ENCODE peak calls at places on chromosomes 11 and 22, in ten cellular contexts. One of them, this sample, is unnamed. For H3K9me3, the result is how much of the 10 kb centered on the place peaks cover.

GRCh38 chr22:36808611-36809344 is 8.1 kb downstream of the PVALB start:
- DNase-seq in PC-9: peak
- DNase-seq in SK-N-SH: no peak
- DNase-seq in lower lobe of right lung: no peak
- DNase-seq in CD4-positive, alpha-beta T cell: no peak
- DNase-seq in aorta: no peak
- DNase-seq in IMR-90: no peak
- DNase-seq in neural progenitor cell: no peak
- DNase-seq in lung: no peak
- DNase-seq in GM23248: no peak
- DNase-seq in this sample: no peak

GRCh38 chr11:75907926-75908527 is 93.0 kb downstream of the UVRAG start:
- DNase-seq in lung: no peak
- DNase-seq in aorta: no peak
- DNase-seq in lower lobe of right lung: no peak
- DNase-seq in CD4-positive, alpha-beta T cell: no peak
- DNase-seq in PC-9: no peak
- DNase-seq in neural progenitor cell: no peak
- DNase-seq in SK-N-SH: no peak
- DNase-seq in IMR-90: no peak
- DNase-seq in GM23248: no peak
- DNase-seq in this sample: no peak

GRCh38 chr11:10379433-10379832 is 74.6 kb downstream of the ADM start:
- DNase-seq in lower lobe of right lung: no peak
- DNase-seq in IMR-90: peak
- DNase-seq in CD4-positive, alpha-beta T cell: no peak
- DNase-seq in PC-9: peak
- DNase-seq in SK-N-SH: no peak
- DNase-seq in aorta: no peak
- DNase-seq in GM23248: peak
- DNase-seq in neural progenitor cell: no peak
- DNase-seq in lung: no peak
- DNase-seq in this sample: no peak

GRCh38 chr22:37484115-37485005 is 1.8 kb downstream of the MFNG start:
- DNase-seq in SK-N-SH: no peak
- DNase-seq in lung: peak
- DNase-seq in CD4-positive, alpha-beta T cell: peak
- DNase-seq in GM23248: no peak
- DNase-seq in lower lobe of right lung: peak
- DNase-seq in aorta: peak
- DNase-seq in neural progenitor cell: peak
- DNase-seq in PC-9: no peak
- DNase-seq in IMR-90: no peak
- DNase-seq in this sample: peak

GRCh38 chr11:20117291-20117690 is 43.0 kb downstream of the DBX1 start:
- DNase-seq in lower lobe of right lung: no peak
- DNase-seq in aorta: no peak
- DNase-seq in CD4-positive, alpha-beta T cell: no peak
- DNase-seq in SK-N-SH: no peak
- DNase-seq in neural progenitor cell: no peak
- DNase-seq in lung: no peak
- DNase-seq in GM23248: no peak
- DNase-seq in IMR-90: no peak
- DNase-seq in PC-9: no peak
- DNase-seq in this sample: no peak

GRCh38 chr11:119752946-119753345 is 23.9 kb upstream of the NECTIN1 start:
- DNase-seq in lower lobe of right lung: no peak
- DNase-seq in CD4-positive, alpha-beta T cell: no peak
- DNase-seq in aorta: no peak
- DNase-seq in neural progenitor cell: no peak
- DNase-seq in PC-9: no peak
- DNase-seq in IMR-90: no peak
- DNase-seq in lung: no peak
- DNase-seq in GM23248: peak
- DNase-seq in SK-N-SH: no peak
- DNase-seq in this sample: no peak

GRCh38 chr11:78926633-78927347 is 352.1 kb upstream of the NARS2 start:
- DNase-seq in lower lobe of right lung: no peak
- DNase-seq in CD4-positive, alpha-beta T cell: no peak
- DNase-seq in SK-N-SH: peak
- DNase-seq in IMR-90: peak
- DNase-seq in lung: no peak
- DNase-seq in PC-9: no peak
- DNase-seq in GM23248: peak
- DNase-seq in aorta: no peak
- DNase-seq in neural progenitor cell: no peak
- DNase-seq in this sample: no peak

GRCh38 chr11:113288286-113288863 is 26.0 kb upstream of the TTC12 start:
- DNase-seq in CD4-positive, alpha-beta T cell: no peak
- DNase-seq in IMR-90: no peak
- DNase-seq in GM23248: no peak
- DNase-seq in PC-9: no peak
- DNase-seq in aorta: no peak
- DNase-seq in SK-N-SH: no peak
- DNase-seq in lung: no peak
- DNase-seq in lower lobe of right lung: no peak
- DNase-seq in neural progenitor cell: no peak
- DNase-seq in this sample: no peak

GRCh38 chr11:20618083-20618482 is 18.7 kb downstream of the SLC6A5 start:
- DNase-seq in lower lobe of right lung: no peak
- DNase-seq in lung: no peak
- DNase-seq in PC-9: no peak
- DNase-seq in aorta: no peak
- DNase-seq in IMR-90: no peak
- DNase-seq in SK-N-SH: no peak
- DNase-seq in neural progenitor cell: no peak
- DNase-seq in GM23248: no peak
- DNase-seq in CD4-positive, alpha-beta T cell: no peak
- DNase-seq in this sample: peak

DNA sequence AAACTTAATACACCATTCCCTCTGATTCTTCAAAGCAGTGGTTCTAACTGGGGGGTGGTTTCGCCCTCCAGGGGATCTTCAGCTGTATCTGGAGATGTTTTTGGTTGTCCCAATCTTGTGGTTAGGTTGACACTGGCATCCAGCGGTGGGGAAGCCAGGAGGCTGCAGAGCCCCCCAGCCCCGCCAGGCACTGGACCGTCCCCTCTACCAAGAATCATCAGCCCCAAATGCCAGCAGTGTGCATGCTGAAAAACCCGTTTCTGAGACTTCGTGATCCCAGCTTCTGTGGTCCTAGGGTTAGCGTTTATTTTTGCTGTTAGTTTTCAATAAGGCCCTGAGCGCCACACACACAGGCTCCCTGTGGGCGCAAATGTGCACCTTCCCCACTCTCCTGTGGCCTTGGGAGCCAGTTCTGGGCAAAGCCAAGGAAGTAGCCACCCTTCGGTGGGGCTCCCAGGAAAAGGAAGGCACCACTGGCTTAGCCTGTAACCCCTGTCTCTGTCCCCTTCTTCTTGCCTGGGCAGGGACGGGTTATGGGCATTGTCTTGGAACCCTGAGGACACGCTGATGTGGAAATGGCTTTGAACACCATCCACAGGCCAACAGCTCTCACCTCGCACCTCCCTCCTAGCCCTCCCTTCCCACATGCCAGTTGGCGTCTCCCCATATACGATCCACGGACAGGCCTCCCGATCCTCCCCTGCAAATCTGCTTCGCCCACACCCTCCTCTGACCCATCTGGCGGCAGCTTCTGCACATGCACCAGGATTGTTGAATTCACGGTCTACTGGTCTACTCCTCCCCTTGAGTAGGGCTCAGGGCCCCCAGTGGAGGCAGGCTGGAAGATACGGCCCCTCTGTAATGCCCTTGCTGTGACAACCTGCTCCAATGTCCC is 71.4 kb upstream of the CCND1 start:
- DNase-seq in lung: no peak
- DNase-seq in CD4-positive, alpha-beta T cell: no peak
- DNase-seq in aorta: no peak
- DNase-seq in PC-9: no peak
- DNase-seq in GM23248: no peak
- DNase-seq in neural progenitor cell: no peak
- DNase-seq in lower lobe of right lung: no peak
- DNase-seq in SK-N-SH: no peak
- DNase-seq in IMR-90: no peak
- DNase-seq in this sample: no peak
- H3K9me3 ChIP-seq in lung: under half
- H3K9me3 ChIP-seq in CD4-positive, alpha-beta T cell: under half
- H3K9me3 ChIP-seq in aorta: under half
- H3K9me3 ChIP-seq in PC-9: under half
- H3K9me3 ChIP-seq in GM23248: under half
- H3K9me3 ChIP-seq in neural progenitor cell: under half
- H3K9me3 ChIP-seq in lower lobe of right lung: under half
- H3K9me3 ChIP-seq in SK-N-SH: under half
- H3K9me3 ChIP-seq in IMR-90: under half
- H3K9me3 ChIP-seq in this sample: under half

GRCh38 chr11:134580635-134581025 is 168.6 kb upstream of the B3GAT1 start:
- DNase-seq in lower lobe of right lung: no peak
- DNase-seq in lung: peak
- DNase-seq in CD4-positive, alpha-beta T cell: no peak
- DNase-seq in SK-N-SH: no peak
- DNase-seq in neural progenitor cell: no peak
- DNase-seq in aorta: peak
- DNase-seq in IMR-90: no peak
- DNase-seq in PC-9: no peak
- DNase-seq in GM23248: no peak
- DNase-seq in this sample: peak

GRCh38 chr11:134577801-134578200 is 165.8 kb upstream of the B3GAT1 start:
- DNase-seq in IMR-90: no peak
- DNase-seq in CD4-positive, alpha-beta T cell: no peak
- DNase-seq in PC-9: no peak
- DNase-seq in GM23248: no peak
- DNase-seq in neural progenitor cell: no peak
- DNase-seq in aorta: peak
- DNase-seq in lung: peak
- DNase-seq in SK-N-SH: no peak
- DNase-seq in lower lobe of right lung: no peak
- DNase-seq in this sample: no peak

GRCh38 chr11:134581121-134581626 is 169.1 kb upstream of the B3GAT1 start:
- DNase-seq in lower lobe of right lung: no peak
- DNase-seq in SK-N-SH: no peak
- DNase-seq in PC-9: no peak
- DNase-seq in CD4-positive, alpha-beta T cell: no peak
- DNase-seq in GM23248: no peak
- DNase-seq in aorta: peak
- DNase-seq in IMR-90: no peak
- DNase-seq in lung: peak
- DNase-seq in neural progenitor cell: no peak
- DNase-seq in this sample: no peak

GRCh38 chr11:134578807-134579708 is 167.0 kb upstream of the B3GAT1 start:
- DNase-seq in lower lobe of right lung: no peak
- DNase-seq in aorta: peak
- DNase-seq in GM23248: no peak
- DNase-seq in SK-N-SH: peak
- DNase-seq in CD4-positive, alpha-beta T cell: no peak
- DNase-seq in IMR-90: no peak
- DNase-seq in lung: peak
- DNase-seq in neural progenitor cell: no peak
- DNase-seq in PC-9: no peak
- DNase-seq in this sample: no peak

GRCh38 chr11:134579709-134580634 is 167.9 kb upstream of the B3GAT1 start:
- DNase-seq in SK-N-SH: peak
- DNase-seq in IMR-90: no peak
- DNase-seq in neural progenitor cell: no peak
- DNase-seq in lung: peak
- DNase-seq in PC-9: no peak
- DNase-seq in GM23248: no peak
- DNase-seq in CD4-positive, alpha-beta T cell: no peak
- DNase-seq in aorta: peak
- DNase-seq in lower lobe of right lung: no peak
- DNase-seq in this sample: peak
- H3K9me3 ChIP-seq in SK-N-SH: under half
- H3K9me3 ChIP-seq in IMR-90: half or more
- H3K9me3 ChIP-seq in neural progenitor cell: under half
- H3K9me3 ChIP-seq in lung: under half
- H3K9me3 ChIP-seq in PC-9: under half
- H3K9me3 ChIP-seq in GM23248: under half
- H3K9me3 ChIP-seq in CD4-positive, alpha-beta T cell: under half
- H3K9me3 ChIP-seq in aorta: under half
- H3K9me3 ChIP-seq in lower lobe of right lung: under half
- H3K9me3 ChIP-seq in this sample: under half

DNA sequence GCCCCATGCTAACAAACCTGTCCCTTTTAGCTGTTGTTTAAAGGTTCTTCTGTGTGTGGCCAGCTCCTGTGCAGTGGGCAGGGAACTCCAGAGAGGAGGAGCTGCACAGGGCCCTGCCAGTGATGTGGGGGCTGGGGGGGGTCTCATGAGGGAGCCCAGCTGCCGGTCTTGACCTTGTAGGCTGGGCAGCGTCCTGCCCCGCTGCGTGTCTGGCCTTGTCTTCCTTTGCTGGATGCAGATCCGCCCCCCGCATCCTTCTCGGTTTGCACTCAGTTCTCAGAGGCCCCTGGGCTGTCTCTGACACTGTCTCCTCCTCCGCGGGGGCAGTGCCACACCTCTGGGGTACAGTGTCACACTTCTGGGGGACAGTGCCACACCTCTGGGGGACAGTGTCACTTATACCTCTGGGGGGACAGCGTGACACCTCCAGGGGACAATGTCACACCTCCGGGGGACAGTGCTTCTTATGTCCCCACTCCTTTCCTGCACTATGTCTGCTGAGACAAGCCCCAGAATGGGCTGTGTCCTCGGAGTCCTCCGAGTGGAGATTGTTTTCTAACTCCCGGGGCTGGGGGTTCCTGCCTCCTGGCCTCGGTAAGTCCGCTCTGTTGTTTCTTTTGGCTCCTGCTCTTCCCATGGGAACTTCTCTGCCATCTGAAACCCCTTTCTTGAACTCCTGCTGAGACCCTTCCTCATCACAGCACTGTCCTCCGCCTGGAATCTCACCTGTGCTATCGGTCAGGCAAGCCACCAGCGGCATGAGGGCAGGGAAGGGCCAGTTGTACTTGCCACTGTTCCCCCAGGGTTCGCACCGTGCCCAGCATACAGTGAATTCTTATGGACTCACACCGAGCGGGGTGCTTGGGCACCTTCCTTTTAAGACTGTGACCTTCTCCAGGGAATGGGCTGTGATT is 788.3 kb downstream of the TBC1D22A start:
- DNase-seq in GM23248: no peak
- DNase-seq in IMR-90: no peak
- DNase-seq in lung: no peak
- DNase-seq in PC-9: no peak
- DNase-seq in SK-N-SH: no peak
- DNase-seq in aorta: peak
- DNase-seq in lower lobe of right lung: no peak
- DNase-seq in CD4-positive, alpha-beta T cell: no peak
- DNase-seq in neural progenitor cell: no peak
- DNase-seq in this sample: no peak
- H3K9me3 ChIP-seq in GM23248: under half
- H3K9me3 ChIP-seq in IMR-90: under half
- H3K9me3 ChIP-seq in lung: under half
- H3K9me3 ChIP-seq in PC-9: under half
- H3K9me3 ChIP-seq in SK-N-SH: under half
- H3K9me3 ChIP-seq in aorta: under half
- H3K9me3 ChIP-seq in lower lobe of right lung: under half
- H3K9me3 ChIP-seq in CD4-positive, alpha-beta T cell: under half
- H3K9me3 ChIP-seq in neural progenitor cell: under half
- H3K9me3 ChIP-seq in this sample: under half

DNA sequence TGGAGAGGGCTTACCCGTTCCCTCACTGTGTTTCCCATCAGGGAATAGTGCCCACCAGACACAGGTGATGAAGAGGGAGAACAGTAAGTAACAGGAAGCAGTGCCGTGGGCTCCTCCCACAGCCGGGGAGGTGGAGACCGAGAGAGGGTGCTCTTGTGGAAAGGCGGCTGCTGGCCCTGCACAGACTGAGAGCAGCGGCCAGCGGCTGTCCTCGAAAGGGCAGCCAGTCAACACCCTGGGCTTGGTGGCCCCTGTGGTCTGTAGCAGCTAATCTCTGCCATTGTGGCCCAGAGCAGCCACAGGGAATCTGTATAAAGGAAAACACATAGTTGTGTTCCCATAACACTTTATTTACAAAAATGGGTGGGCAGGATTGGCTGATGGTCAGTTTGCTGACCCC is 121.9 kb downstream of the TBC1D22A start:
- DNase-seq in PC-9: no peak
- DNase-seq in lung: no peak
- DNase-seq in CD4-positive, alpha-beta T cell: no peak
- DNase-seq in GM23248: no peak
- DNase-seq in neural progenitor cell: peak
- DNase-seq in SK-N-SH: no peak
- DNase-seq in aorta: no peak
- DNase-seq in lower lobe of right lung: no peak
- DNase-seq in IMR-90: no peak
- DNase-seq in this sample: no peak
- H3K9me3 ChIP-seq in PC-9: under half
- H3K9me3 ChIP-seq in lung: under half
- H3K9me3 ChIP-seq in CD4-positive, alpha-beta T cell: under half
- H3K9me3 ChIP-seq in GM23248: under half
- H3K9me3 ChIP-seq in neural progenitor cell: under half
- H3K9me3 ChIP-seq in SK-N-SH: under half
- H3K9me3 ChIP-seq in aorta: under half
- H3K9me3 ChIP-seq in lower lobe of right lung: under half
- H3K9me3 ChIP-seq in IMR-90: under half
- H3K9me3 ChIP-seq in this sample: under half